ENCODE peak calls at places on chromosomes 5 and 9, in four cellular contexts. O is neuronal stem cell, H is H1, D is mesenchymal stem cell. M is an unnamed sample.

GRCh38 chr9:25255216-25255615 is 423.0 kb downstream of the TUSC1 start:
- DNase-seq in H (no peak), D (no peak), O (no peak), M (no peak)

GRCh38 chr5:76547242-76547890 is 75.8 kb downstream of the F2RL2 start:
- DNase-seq in D (peak; percentile 33), H (no peak), O (no peak), M (peak; percentile 41)

GRCh38 chr9:98220911-98221310 is 28.5 kb upstream of the CORO2A start:
- DNase-seq in H (no peak), O (no peak), D (no peak), M (no peak)

GRCh38 chr5:132271251-132272246 is 14.1 kb downstream of the PDLIM4 start:
- DNase-seq in H (no peak), D (no peak), O (no peak), M (no peak)

GRCh38 chr9:87599901-87600610 is 102.4 kb downstream of the DAPK1 start:
- DNase-seq in H (no peak), D (peak; percentile 92), O (no peak), M (peak; percentile 85)

GRCh38 chr5:75660678-75661465 is 49.6 kb downstream of the ANKDD1B start:
- DNase-seq in O (no peak), D (no peak), H (no peak), M (no peak)

GRCh38 chr5:137262818-137263217 is 236.3 kb downstream of the SPOCK1 start:
- DNase-seq in H (no peak), O (no peak), D (no peak), M (no peak)

GRCh38 chr9:95509851-95510529 is 6.8 kb downstream of the PTCH1 start:
- DNase-seq in H (no peak), D (no peak), O (no peak), M (peak; percentile 38)

GRCh38 chr5:50501510-50502209 is 60.6 kb upstream of the EMB start:
- DNase-seq in H (no peak), O (no peak), D (peak; percentile 7), M (no peak)

GRCh38 chr9:136693490-136694162 is 6.4 kb upstream of the AGPAT2 start:
- DNase-seq in O (no peak), D (no peak), H (no peak), M (peak; percentile 89)

GRCh38 chr5:123665822-123666371 is 153.9 kb downstream of the CSNK1G3 start:
- DNase-seq in D (no peak), O (no peak), H (no peak), M (no peak)

GRCh38 chr5:68171101-68171558 is 44.4 kb upstream of the PIK3R1 start:
- DNase-seq in O (peak; percentile 31), D (peak; percentile 20), H (no peak), M (no peak)

GRCh38 chr5:174188300-174188699 is 142.8 kb downstream of the NSG2 start:
- DNase-seq in H (no peak), D (no peak), O (no peak), M (no peak)

GRCh38 chr9:105694848-105695581 is 674 bp downstream of the TMEM38B start:
- DNase-seq in H (no peak), D (peak; percentile 81), O (peak; percentile 55), M (peak; percentile 57)

GRCh38 chr5:14266171-14266570 is 123.0 kb downstream of the TRIO start:
- DNase-seq in O (no peak), H (no peak), D (no peak), M (peak; percentile 50)

GRCh38 chr9:34589656-34590375 is at the start of gene CNTFR:
- DNase-seq in O (no peak), D (peak; percentile 9), H (no peak), M (no peak)

GRCh38 chr5:32298056-32298420 is 14.7 kb downstream of the MTMR12 start:
- DNase-seq in H (no peak), O (no peak), D (no peak), M (no peak)

GRCh38 chr5:164217464-164217863 is 712.0 kb downstream of the MAT2B start:
- DNase-seq in H (no peak), O (no peak), D (no peak), M (no peak)

GRCh38 chr5:69217154-69217731 is 17.4 kb upstream of the CDK7 start:
- DNase-seq in O (peak; percentile 4), D (no peak), H (no peak), M (peak; percentile 87)

GRCh38 chr9:35114921-35115341 is 731 bp downstream of the ATOSB start:
- DNase-seq in H (no peak), D (peak; percentile 79), O (peak; percentile 49), M (peak; percentile 53)

GRCh38 chr9:128715436-128715750 is 8.5 kb downstream of the ZDHHC12 start:
- DNase-seq in H (no peak), D (no peak), O (no peak), M (no peak)

GRCh38 chr9:123796073-123796472 is 133.9 kb downstream of the DENND1A start:
- DNase-seq in H (no peak), O (no peak), D (no peak), M (no peak)

GRCh38 chr9:111037744-111038335 is 430 bp downstream of the LPAR1 start:
- DNase-seq in O (peak; percentile 73), D (peak; percentile 40), H (no peak), M (peak; percentile 14)

GRCh38 chr5:13930721-13931246 is 13.7 kb downstream of the DNAH5 start:
- DNase-seq in D (no peak), O (no peak), H (no peak), M (no peak)

GRCh38 chr9:117239428-117239827 is 175.4 kb downstream of the ASTN2 start:
- DNase-seq in O (no peak), H (no peak), D (no peak), M (no peak)

GRCh38 chr5:114319821-114320220 is 42.0 kb upstream of the KCNN2 start:
- DNase-seq in H (no peak), O (no peak), D (peak; percentile 59), M (no peak)

GRCh38 chr9:136996361-136997281 is at the start of gene CLIC3:
- DNase-seq in H (no peak), O (no peak), D (peak; percentile 22), M (peak; percentile 92)

GRCh38 chr9:37920471-37921167 is 16.7 kb upstream of the SLC25A51 start:
- DNase-seq in O (peak; percentile 29), H (no peak), D (no peak), M (no peak)

GRCh38 chr5:115543365-115543700 is 1.2 kb downstream of the FEM1C start:
- DNase-seq in D (peak; percentile 26), H (no peak), O (no peak), M (no peak)

GRCh38 chr9:15018238-15018637 is 108.0 kb upstream of the FREM1 start:
- DNase-seq in O (no peak), D (no peak), H (no peak), M (peak; percentile 95)

GRCh38 chr9:124911766-124912165 is 29.1 kb downstream of the GOLGA1 start:
- DNase-seq in H (no peak), O (no peak), D (no peak), M (no peak)

GRCh38 chr5:932151-932627 is 39.5 kb downstream of the TRIP13 start:
- DNase-seq in O (no peak), D (no peak), H (no peak), M (no peak)

GRCh38 chr5:82274343-82275266 is 3.5 kb downstream of the RPS23 start:
- DNase-seq in H (no peak), O (no peak), D (no peak), M (no peak)

GRCh38 chr9:4762889-4763521 is 22.0 kb upstream of the AK3 start:
- DNase-seq in D (peak; percentile 50), O (peak; percentile 1), H (no peak), M (peak; percentile 83)

GRCh38 chr9:117492476-117492875 is 77.6 kb upstream of the ASTN2 start:
- DNase-seq in H (no peak), O (no peak), D (no peak), M (no peak)

GRCh38 chr9:78620303-78620702 is 323.4 kb downstream of the PSAT1 start:
- DNase-seq in O (no peak), H (no peak), D (no peak), M (no peak)

GRCh38 chr5:103908327-103909099 is 345.9 kb upstream of the NUDT12 start:
- DNase-seq in O (no peak), H (no peak), D (no peak), M (no peak)

GRCh38 chr5:51279983-51280382 is 103.3 kb upstream of the ISL1 start:
- DNase-seq in D (peak; percentile 1), H (no peak), O (no peak), M (no peak)

DNA sequence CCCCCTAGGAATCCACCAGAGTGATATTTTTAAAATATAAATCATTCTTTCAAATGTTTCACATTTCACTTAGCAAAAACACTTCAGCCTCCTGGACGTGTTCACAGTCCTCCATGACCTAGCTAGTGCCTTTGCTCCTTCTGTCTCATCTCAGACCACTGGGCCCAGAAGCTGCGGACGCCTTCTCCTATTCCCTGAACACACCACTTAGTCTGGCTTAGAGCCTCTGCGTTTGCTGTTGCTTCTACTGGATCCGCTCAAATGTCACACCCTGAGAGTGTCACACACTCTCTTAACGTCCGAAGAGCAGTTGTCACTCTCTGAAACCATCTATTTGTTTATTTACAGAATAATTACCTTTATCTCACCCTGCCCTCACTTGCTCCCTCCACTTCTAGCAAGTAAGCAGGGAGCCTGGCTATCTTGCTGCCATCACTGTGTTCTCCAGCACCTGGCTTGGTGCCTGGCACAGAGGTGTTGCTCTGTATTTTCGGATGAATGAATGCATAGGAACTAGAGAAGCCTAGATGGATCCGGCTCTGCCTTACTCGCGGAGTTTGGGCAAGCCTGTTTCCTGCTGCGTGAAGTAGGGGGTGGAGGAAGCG is 1.2 kb upstream of the GRK6 start:
- DNase-seq in D (no peak), O (no peak), H (no peak), M (no peak)
- H2BK12ac ChIP-seq in D (no peak overlapping the region), O (peak overlapping the region; percentile 16), H (peak overlapping the region; percentile 68), M (peak overlapping the region; percentile 74)

DNA sequence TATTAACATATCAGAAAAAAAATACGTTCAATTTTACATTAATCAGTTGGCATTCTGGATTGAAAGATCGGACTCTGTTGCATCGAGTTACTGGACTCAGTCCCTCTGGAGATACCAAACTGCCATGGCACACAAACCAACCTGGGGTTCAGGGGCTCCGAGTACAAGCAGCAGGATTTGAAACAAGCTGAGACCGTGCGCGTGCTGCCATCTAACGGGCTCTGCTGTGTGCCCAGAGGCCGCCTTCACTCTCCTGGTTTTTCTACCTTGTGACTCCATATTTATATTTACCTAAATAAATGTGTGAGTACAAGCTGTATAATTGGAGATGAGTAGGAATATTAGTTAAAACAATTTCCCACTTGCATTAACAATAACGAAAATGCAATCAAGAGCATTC is 48.2 kb downstream of the ANXA1 start:
- DNase-seq in D (no peak), O (no peak), H (no peak), M (no peak)
- H2AFZ ChIP-seq in D (no peak overlapping the region), O (no peak overlapping the region), H (no peak overlapping the region), M (no peak overlapping the region)

GRCh38 chr9:121059998-121060636 is 10.0 kb upstream of the C5 start:
- DNase-seq in H (no peak), O (peak; percentile 61), D (peak; percentile 71), M (peak; percentile 63)
- H3K4me3 ChIP-seq in H (no peak overlapping the region), O (no peak overlapping the region), D (peak overlapping the region; percentile 20), M (no peak overlapping the region)

DNA sequence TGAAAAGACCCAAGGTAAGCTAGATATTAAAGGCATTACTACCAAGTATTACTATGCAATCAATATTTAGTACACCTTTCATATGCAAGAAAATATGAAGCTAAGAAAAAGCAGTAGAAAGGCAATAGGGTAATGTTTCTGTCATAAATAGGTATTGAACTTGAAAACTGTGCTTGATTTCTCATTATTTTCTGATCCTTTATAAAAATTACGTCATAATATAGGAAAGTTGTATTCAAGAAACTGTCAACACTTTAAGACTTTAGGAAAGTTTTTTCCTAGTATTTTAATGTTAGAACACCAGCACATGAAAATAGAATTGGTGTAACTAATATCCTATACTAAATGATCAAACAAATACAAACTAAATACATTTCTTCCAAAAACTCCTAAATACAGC is 133.2 kb downstream of the EDIL3 start:
- DNase-seq in O (no peak), D (no peak), H (no peak), M (no peak)
- H2BK12ac ChIP-seq in O (no peak overlapping the region), D (no peak overlapping the region), H (no peak overlapping the region), M (no peak overlapping the region)

M was measured in trophoblast cell.